ENCODE peak calls at places on chromosome 12, in nine cellular contexts. T is Kasumi-1; L is esophagus squamous epithelium; V is heart left ventricle; Y is fibroblast of pulmonary artery; J is stimulated activated CD4-positive, alpha-beta T cell treated with anti-CD3 and anti-CD28 coated beads, Interleukin-15, amount 100 ng/mL, for 1 hour; G is activated T-helper 9 cell treated with anti-CD3 and anti-CD28 coated beads, Interleukin-2, amount 50 U/mL, for 16 hours; S is GM13977; X is hepatic stellate cell. P is an unnamed sample.
A peak's percentile ranks its signal among the peaks of the same experiment; 100 is the strongest.

GRCh38 chr12:29783773-29784666 is at the start of gene TMTC1:
- DNase-seq in T (no peak), L (no peak), V (peak; percentile 87), Y (peak; percentile 71), J (no peak), G (no peak), S (peak; percentile 55), X (peak; percentile 50), P (peak; percentile 68)

GRCh38 chr12:132848521-132848920 is 19.9 kb upstream of the GOLGA3 start:
- DNase-seq in T (no peak), L (no peak), V (no peak), Y (no peak), J (no peak), G (no peak), S (no peak), X (no peak), P (no peak)

GRCh38 chr12:15700595-15700994 is 88.6 kb downstream of the EPS8 start:
- DNase-seq in T (peak; percentile 78), L (no peak), V (no peak), Y (peak; percentile 94), J (no peak), G (no peak), S (peak; percentile 15), X (peak; percentile 51), P (peak; percentile 83)

GRCh38 chr12:125295550-125295949 is 230.3 kb downstream of the AACS start:
- DNase-seq in T (no peak), L (no peak), V (no peak), Y (no peak), J (no peak), G (no peak), S (no peak), X (no peak), P (no peak)

GRCh38 chr12:57810450-57810849 is 8.1 kb downstream of the AVIL start:
- DNase-seq in T (peak; percentile 22), L (no peak), V (no peak), Y (peak; percentile 75), J (no peak), G (no peak), S (no peak), X (no peak), P (peak; percentile 67)

GRCh38 chr12:120469450-120470149 is at the start of gene SRSF9:
- DNase-seq in T (peak; percentile 91), L (peak; percentile 58), V (peak; percentile 96), Y (peak; percentile 98), J (peak; percentile 97), G (peak; percentile 96), S (peak; percentile 100), X (peak; percentile 99), P (peak; percentile 98)

GRCh38 chr12:52686063-52686462 is 5.9 kb upstream of the KRT1 start:
- DNase-seq in T (no peak), L (no peak), V (no peak), Y (no peak), J (no peak), G (no peak), S (no peak), X (no peak), P (no peak)

GRCh38 chr12:68536885-68537284 is 73.8 kb upstream of the RAP1B start:
- DNase-seq in T (no peak), L (no peak), V (no peak), Y (peak; percentile 52), J (no peak), G (no peak), S (no peak), X (no peak), P (no peak)

GRCh38 chr12:92544321-92544720 is 158.5 kb upstream of the PLEKHG7 start:
- DNase-seq in T (no peak), L (no peak), V (no peak), Y (no peak), J (no peak), G (no peak), S (no peak), X (no peak), P (no peak)

GRCh38 chr12:109501299-109501698 is 23.9 kb downstream of the UBE3B start:
- DNase-seq in T (no peak), L (no peak), V (no peak), Y (no peak), J (no peak), G (no peak), S (no peak), X (no peak), P (no peak)

GRCh38 chr12:25482637-25483036 is 70.4 kb downstream of the LMNTD1 start:
- DNase-seq in T (no peak), L (no peak), V (no peak), Y (no peak), J (no peak), G (no peak), S (no peak), X (no peak), P (no peak)

GRCh38 chr12:95859344-95859816 is 628 bp downstream of the SNRPF start:
- DNase-seq in T (peak; percentile 11), L (no peak), V (no peak), Y (peak; percentile 19), J (no peak), G (no peak), S (no peak), X (no peak), P (peak; percentile 56)

GRCh38 chr12:51482808-51483532 is 58.3 kb downstream of the SLC4A8 start:
- DNase-seq in T (no peak), L (no peak), V (no peak), Y (no peak), J (no peak), G (no peak), S (no peak), X (peak; percentile 11), P (no peak)

GRCh38 chr12:32946504-32947131 is 50.0 kb upstream of the PKP2 start:
- DNase-seq in T (no peak), L (no peak), V (no peak), Y (no peak), J (no peak), G (no peak), S (no peak), X (no peak), P (no peak)

GRCh38 chr12:128019996-128020544 is 246.9 kb upstream of the TMEM132C start:
- DNase-seq in T (no peak), L (no peak), V (no peak), Y (no peak), J (no peak), G (no peak), S (no peak), X (no peak), P (no peak)

GRCh38 chr12:75690556-75690955 is 179.1 kb upstream of the KRR1 start:
- DNase-seq in T (no peak), L (no peak), V (no peak), Y (peak; percentile 96), J (no peak), G (no peak), S (no peak), X (peak; percentile 55), P (peak; percentile 92)

GRCh38 chr12:130049666-130050065 is 112.6 kb upstream of the FZD10 start:
- DNase-seq in T (no peak), L (no peak), V (no peak), Y (no peak), J (no peak), G (no peak), S (no peak), X (no peak), P (peak; percentile 68)

GRCh38 chr12:49367381-49368239 is at the start of gene SPATS2:
- DNase-seq in T (peak; percentile 34), L (peak; percentile 59), V (peak; percentile 94), Y (peak; percentile 49), J (no peak), G (no peak), S (no peak), X (peak; percentile 36), P (peak; percentile 43)

GRCh38 chr12:53352331-53353258 is 16.4 kb upstream of the SP7 start:
- DNase-seq in T (peak; percentile 84), L (peak; percentile 31), V (peak; percentile 81), Y (peak; percentile 93), J (peak; percentile 56), G (peak; percentile 69), S (peak; percentile 78), X (peak; percentile 71), P (peak; percentile 89)

GRCh38 chr12:78494911-78495310 is 369.7 kb upstream of the SYT1 start:
- DNase-seq in T (no peak), L (no peak), V (no peak), Y (peak; percentile 17), J (no peak), G (no peak), S (no peak), X (peak; percentile 1), P (no peak)

GRCh38 chr12:32671930-32672785 is 6.9 kb upstream of the DNM1L start:
- DNase-seq in T (peak; percentile 88), L (no peak), V (peak; percentile 55), Y (peak; percentile 87), J (no peak), G (no peak), S (peak; percentile 76), X (peak; percentile 74), P (peak; percentile 70)

GRCh38 chr12:85440273-85440672 is 160.3 kb downstream of the ALX1 start:
- DNase-seq in T (no peak), L (no peak), V (no peak), Y (no peak), J (no peak), G (no peak), S (no peak), X (no peak), P (no peak)

GRCh38 chr12:64494998-64495729 is 43.2 kb downstream of the TBK1 start:
- DNase-seq in T (no peak), L (no peak), V (no peak), Y (no peak), J (no peak), G (no peak), S (no peak), X (no peak), P (no peak)

GRCh38 chr12:5789469-5789968 is 155.5 kb downstream of the ANO2 start:
- DNase-seq in T (no peak), L (no peak), V (no peak), Y (no peak), J (no peak), G (no peak), S (no peak), X (no peak), P (peak; percentile 87)

GRCh38 chr12:47883663-47884195 is 21.1 kb downstream of the VDR start:
- DNase-seq in T (no peak), L (no peak), V (no peak), Y (no peak), J (no peak), G (no peak), S (no peak), X (no peak), P (no peak)

GRCh38 chr12:4991801-4992200 is 51.9 kb upstream of the KCNA5 start:
- DNase-seq in T (no peak), L (no peak), V (no peak), Y (no peak), J (no peak), G (no peak), S (no peak), X (no peak), P (no peak)

GRCh38 chr12:114347861-114348260 is 58.1 kb downstream of the TBX5 start:
- DNase-seq in T (no peak), L (no peak), V (no peak), Y (no peak), J (no peak), G (no peak), S (no peak), X (no peak), P (no peak)

GRCh38 chr12:113197518-113198077 is 12.1 kb downstream of the RITA1 start:
- DNase-seq in T (no peak), L (no peak), V (no peak), Y (no peak), J (no peak), G (no peak), S (no peak), X (no peak), P (no peak)

GRCh38 chr12:131950182-131950913 is 606 bp downstream of the EP400 start:
- DNase-seq in T (no peak), L (no peak), V (peak; percentile 25), Y (no peak), J (peak; percentile 19), G (peak; percentile 26), S (peak; percentile 58), X (peak; percentile 48), P (no peak)

GRCh38 chr12:49872381-49872780 is 29.5 kb upstream of the BCDIN3D start:
- DNase-seq in T (no peak), L (no peak), V (no peak), Y (no peak), J (no peak), G (no peak), S (no peak), X (no peak), P (no peak)

GRCh38 chr12:80763874-80764273 is 47.2 kb downstream of the MYF5 start:
- DNase-seq in T (peak; percentile 37), L (no peak), V (no peak), Y (peak; percentile 77), J (no peak), G (no peak), S (no peak), X (no peak), P (peak; percentile 45)